ENCODE peak calls at places on chromosome 14, in six cellular contexts. One of them, this sample, is unnamed.

GRCh38 chr14:94041551-94042346 is 15.6 kb downstream of the OTUB2 start:
- DNase-seq in cardiac fibroblast: peak
- DNase-seq in HFFc6: peak
- DNase-seq in transverse colon: no peak
- DNase-seq in CD4-positive, alpha-beta T cell: no peak
- DNase-seq in endothelial cell: no peak
- DNase-seq in this sample: no peak

GRCh38 chr14:35403085-35403396 is 1.5 kb downstream of the NFKBIA start:
- DNase-seq in cardiac fibroblast: peak
- DNase-seq in HFFc6: no peak
- DNase-seq in transverse colon: peak
- DNase-seq in CD4-positive, alpha-beta T cell: peak
- DNase-seq in endothelial cell: no peak
- DNase-seq in this sample: no peak

GRCh38 chr14:77574446-77575125 is 41.9 kb downstream of the SPTLC2 start:
- DNase-seq in cardiac fibroblast: no peak
- DNase-seq in HFFc6: peak
- DNase-seq in transverse colon: no peak
- DNase-seq in CD4-positive, alpha-beta T cell: no peak
- DNase-seq in endothelial cell: no peak
- DNase-seq in this sample: no peak

GRCh38 chr14:22882529-22883190 is 362 bp upstream of the REM2 start:
- DNase-seq in cardiac fibroblast: peak
- DNase-seq in HFFc6: peak
- DNase-seq in transverse colon: peak
- DNase-seq in CD4-positive, alpha-beta T cell: no peak
- DNase-seq in endothelial cell: peak
- DNase-seq in this sample: peak

GRCh38 chr14:34817768-34818167 is 57.4 kb downstream of the BAZ1A start:
- DNase-seq in cardiac fibroblast: no peak
- DNase-seq in HFFc6: no peak
- DNase-seq in transverse colon: no peak
- DNase-seq in CD4-positive, alpha-beta T cell: no peak
- DNase-seq in endothelial cell: no peak
- DNase-seq in this sample: no peak

GRCh38 chr14:95340201-95340697 is 20.5 kb upstream of the CLMN start:
- DNase-seq in cardiac fibroblast: no peak
- DNase-seq in HFFc6: no peak
- DNase-seq in transverse colon: peak
- DNase-seq in CD4-positive, alpha-beta T cell: no peak
- DNase-seq in endothelial cell: no peak
- DNase-seq in this sample: no peak

GRCh38 chr14:61940669-61941420 is 178.6 kb downstream of the SNAPC1 start:
- DNase-seq in cardiac fibroblast: no peak
- DNase-seq in HFFc6: no peak
- DNase-seq in transverse colon: no peak
- DNase-seq in CD4-positive, alpha-beta T cell: no peak
- DNase-seq in endothelial cell: no peak
- DNase-seq in this sample: peak

GRCh38 chr14:88853129-88853528 is 28.7 kb downstream of the TTC8 start:
- DNase-seq in cardiac fibroblast: no peak
- DNase-seq in HFFc6: no peak
- DNase-seq in transverse colon: no peak
- DNase-seq in CD4-positive, alpha-beta T cell: no peak
- DNase-seq in endothelial cell: no peak
- DNase-seq in this sample: peak

GRCh38 chr14:71692496-71692895 is 239.7 kb upstream of the RGS6 start:
- DNase-seq in cardiac fibroblast: peak
- DNase-seq in HFFc6: peak
- DNase-seq in transverse colon: no peak
- DNase-seq in CD4-positive, alpha-beta T cell: no peak
- DNase-seq in endothelial cell: no peak
- DNase-seq in this sample: no peak

GRCh38 chr14:104223810-104224515 is 85.6 kb downstream of the KIF26A start:
- DNase-seq in cardiac fibroblast: no peak
- DNase-seq in HFFc6: no peak
- DNase-seq in transverse colon: peak
- DNase-seq in CD4-positive, alpha-beta T cell: no peak
- DNase-seq in endothelial cell: no peak
- DNase-seq in this sample: no peak

DNA sequence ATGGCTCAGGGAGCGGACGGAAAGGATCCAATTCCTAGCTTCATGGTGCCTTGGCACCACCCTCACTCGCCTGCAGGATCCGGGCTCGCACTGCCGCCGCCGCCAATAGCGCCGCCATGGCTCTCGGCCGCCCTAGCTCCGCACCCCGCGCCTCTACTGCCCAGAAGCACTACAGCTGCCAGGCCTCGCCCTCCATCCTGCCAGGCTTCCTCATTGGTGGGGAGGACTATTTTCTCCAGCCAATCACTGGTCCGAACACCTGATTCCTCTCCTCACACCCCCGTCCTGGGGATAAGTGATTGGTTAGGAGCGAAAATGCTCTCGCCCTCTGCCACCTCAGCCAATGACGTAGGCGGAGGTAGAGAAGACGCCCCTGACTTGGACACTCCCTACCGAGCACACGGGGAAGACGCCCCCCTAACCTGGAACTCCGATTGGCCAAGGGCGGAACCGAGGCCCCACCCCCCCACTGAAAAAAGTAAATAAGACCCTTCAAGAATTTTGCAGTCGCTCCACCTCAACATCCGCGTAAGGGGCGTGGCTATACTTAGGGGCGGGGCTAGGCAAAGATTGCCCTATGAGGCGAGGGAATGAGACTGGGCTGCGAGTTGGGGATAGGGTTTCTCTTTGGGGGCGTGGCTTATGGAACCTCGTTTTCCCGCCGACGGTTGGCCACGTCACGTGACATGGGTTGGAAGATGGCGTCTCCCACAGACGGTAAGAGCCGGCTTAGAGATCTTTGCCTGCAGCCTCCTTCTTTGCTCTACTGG is at the start of the genes ALDH6A1 and LIN52:
- DNase-seq in cardiac fibroblast: peak
- DNase-seq in HFFc6: peak
- DNase-seq in transverse colon: peak
- DNase-seq in CD4-positive, alpha-beta T cell: peak
- DNase-seq in endothelial cell: peak
- DNase-seq in this sample: peak
- TF ChIP-seq CTCF in cardiac fibroblast: no peak
- TF ChIP-seq CTCF in HFFc6: peak
- TF ChIP-seq CTCF in transverse colon: no peak
- TF ChIP-seq CTCF in CD4-positive, alpha-beta T cell: no peak
- TF ChIP-seq CTCF in endothelial cell: no peak
- TF ChIP-seq CTCF in this sample: peak

GRCh38 chr14:93033983-93034670 is 81.6 kb downstream of the ITPK1 start:
- DNase-seq in cardiac fibroblast: no peak
- DNase-seq in HFFc6: no peak
- DNase-seq in transverse colon: no peak
- DNase-seq in CD4-positive, alpha-beta T cell: peak
- DNase-seq in endothelial cell: peak
- DNase-seq in this sample: peak
- TF ChIP-seq CTCF in cardiac fibroblast: peak
- TF ChIP-seq CTCF in HFFc6: peak
- TF ChIP-seq CTCF in transverse colon: peak
- TF ChIP-seq CTCF in CD4-positive, alpha-beta T cell: peak
- TF ChIP-seq CTCF in endothelial cell: peak
- TF ChIP-seq CTCF in this sample: peak

DNA sequence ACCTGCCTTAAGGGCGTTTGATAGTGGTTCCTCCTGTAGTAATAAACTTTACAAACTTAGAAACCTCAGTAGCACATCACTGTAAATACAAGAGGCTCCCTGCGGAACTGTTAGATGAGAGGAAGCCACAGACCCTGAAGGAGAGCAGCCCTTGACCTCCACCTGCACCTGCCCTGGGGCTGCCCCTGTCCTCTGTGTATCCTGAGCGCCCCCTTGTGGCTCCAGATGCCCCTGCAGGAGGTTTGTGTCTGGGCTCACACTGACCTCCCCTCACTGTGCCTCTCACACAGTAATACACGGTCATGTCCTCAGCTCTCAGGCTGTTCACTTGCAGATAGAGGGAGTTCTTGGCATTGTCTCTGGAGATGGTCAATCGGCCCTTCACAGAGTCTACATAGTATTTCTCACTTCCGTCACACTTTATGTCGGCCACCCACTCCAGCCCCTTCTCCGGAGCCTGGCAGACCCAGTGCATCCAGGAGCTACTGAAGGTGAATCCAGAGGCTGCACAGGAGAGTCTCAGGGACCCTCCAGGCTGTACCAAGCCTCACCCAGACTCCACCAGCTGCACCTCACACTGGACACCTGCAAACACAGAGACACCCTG is 1059.8 kb downstream of the TMEM121 start:
- DNase-seq in cardiac fibroblast: no peak
- DNase-seq in HFFc6: no peak
- DNase-seq in transverse colon: peak
- DNase-seq in CD4-positive, alpha-beta T cell: peak
- DNase-seq in endothelial cell: no peak
- DNase-seq in this sample: peak
- TF ChIP-seq CTCF in cardiac fibroblast: no peak
- TF ChIP-seq CTCF in HFFc6: no peak
- TF ChIP-seq CTCF in transverse colon: peak
- TF ChIP-seq CTCF in CD4-positive, alpha-beta T cell: peak
- TF ChIP-seq CTCF in endothelial cell: no peak
- TF ChIP-seq CTCF in this sample: no peak

GRCh38 chr14:67674480-67675218 is at the start of gene VTI1B:
- DNase-seq in cardiac fibroblast: peak
- DNase-seq in HFFc6: peak
- DNase-seq in transverse colon: peak
- DNase-seq in CD4-positive, alpha-beta T cell: peak
- DNase-seq in endothelial cell: peak
- DNase-seq in this sample: peak

GRCh38 chr14:67673451-67673850 is 981 bp downstream of the VTI1B start:
- DNase-seq in cardiac fibroblast: peak
- DNase-seq in HFFc6: peak
- DNase-seq in transverse colon: no peak
- DNase-seq in CD4-positive, alpha-beta T cell: no peak
- DNase-seq in endothelial cell: no peak
- DNase-seq in this sample: no peak

GRCh38 chr14:67675219-67675582 is 769 bp upstream of the VTI1B start:
- DNase-seq in cardiac fibroblast: no peak
- DNase-seq in HFFc6: no peak
- DNase-seq in transverse colon: no peak
- DNase-seq in CD4-positive, alpha-beta T cell: no peak
- DNase-seq in endothelial cell: no peak
- DNase-seq in this sample: no peak

GRCh38 chr14:67668559-67668958 is 5.9 kb downstream of the VTI1B start:
- DNase-seq in cardiac fibroblast: no peak
- DNase-seq in HFFc6: no peak
- DNase-seq in transverse colon: no peak
- DNase-seq in CD4-positive, alpha-beta T cell: no peak
- DNase-seq in endothelial cell: no peak
- DNase-seq in this sample: no peak

GRCh38 chr14:67674139-67674479 is 323 bp downstream of the VTI1B start:
- DNase-seq in cardiac fibroblast: peak
- DNase-seq in HFFc6: peak
- DNase-seq in transverse colon: peak
- DNase-seq in CD4-positive, alpha-beta T cell: peak
- DNase-seq in endothelial cell: peak
- DNase-seq in this sample: peak
- TF ChIP-seq CTCF in cardiac fibroblast: no peak
- TF ChIP-seq CTCF in HFFc6: peak
- TF ChIP-seq CTCF in transverse colon: no peak
- TF ChIP-seq CTCF in CD4-positive, alpha-beta T cell: peak
- TF ChIP-seq CTCF in endothelial cell: no peak
- TF ChIP-seq CTCF in this sample: peak

This sample was measured in GM23338.